ENCODE peak calls at places on chromosome 22, in six cellular contexts. X is A673; E is midbrain; T is stimulated activated CD8-positive, alpha-beta memory T cell treated with anti-CD3 and anti-CD28 coated beads, Interleukin-15, amount 100 ng/mL, for 24 hours; G is stimulated activated naive CD4-positive, alpha-beta T cell; U is NAMALWA. P is an unnamed sample.

GRCh38 chr22:44187652-44188230 is 7.0 kb downstream of the PARVG start:
- DNase-seq in U (no peak), T (no peak), G (no peak), E (no peak), X (no peak), P (no peak)

GRCh38 chr22:41540006-41540315 is 4.3 kb downstream of the POLR3H start:
- DNase-seq in E (no peak), U (no peak), X (no peak), T (no peak), G (no peak), P (no peak)

GRCh38 chr22:17284917-17285316 is 65.7 kb upstream of the ADA2 start:
- DNase-seq in X (no peak), U (no peak), E (no peak), G (no peak), T (no peak), P (no peak)

GRCh38 chr22:43535336-43535735 is 123.5 kb downstream of the MPPED1 start:
- DNase-seq in G (no peak), T (no peak), U (no peak), E (no peak), X (no peak), P (no peak)

GRCh38 chr22:39146256-39147101 is 6.0 kb downstream of the CBX7 start:
- DNase-seq in X (no peak), T (no peak), G (no peak), E (no peak), U (no peak), P (no peak)

GRCh38 chr22:49735411-49736311 is 92.0 kb downstream of the BRD1 start:
- DNase-seq in T (no peak), G (no peak), U (no peak), X (peak), E (no peak), P (no peak)

GRCh38 chr22:49300241-49300640 is 527.4 kb downstream of the BRD1 start:
- DNase-seq in T (no peak), E (no peak), X (no peak), U (no peak), G (no peak), P (no peak)

GRCh38 chr22:21106000-21106399 is 60.3 kb downstream of the LRRC74B start:
- DNase-seq in X (no peak), G (no peak), U (no peak), T (no peak), E (no peak), P (no peak)

GRCh38 chr22:35971418-35972119 is 57.1 kb downstream of the RBFOX2 start:
- DNase-seq in U (no peak), G (no peak), E (no peak), X (peak), T (no peak), P (no peak)

GRCh38 chr22:24973867-24974266 is 21.4 kb downstream of the KIAA1671 start:
- DNase-seq in X (no peak), E (no peak), U (no peak), G (no peak), T (no peak), P (no peak)

GRCh38 chr22:43256569-43257360 is 69.8 kb upstream of the TTLL12 start:
- DNase-seq in U (no peak), T (no peak), G (no peak), E (no peak), X (no peak), P (no peak)

GRCh38 chr22:50611341-50612060 is 10.9 kb downstream of the MAPK8IP2 start:
- DNase-seq in T (no peak), U (no peak), E (no peak), X (no peak), G (no peak), P (no peak)

GRCh38 chr22:37801946-37802309 is 5.8 kb upstream of the GCAT start:
- DNase-seq in E (peak), G (no peak), T (no peak), U (no peak), X (no peak), P (no peak)

GRCh38 chr22:32745251-32745995 is 56.1 kb upstream of the TIMP3 start:
- DNase-seq in U (no peak), G (no peak), E (no peak), T (no peak), X (no peak), P (no peak)

GRCh38 chr22:28750471-28750881 is 8.6 kb downstream of the HSCB start:
- DNase-seq in G (no peak), X (no peak), U (no peak), E (no peak), T (no peak), P (no peak)